ENCODE peak calls at places on chromosomes 3 and 15, in four cellular contexts. K, Q, I and W are unnamed samples.

GRCh38 chr3:72692959-72693518 is 155.2 kb downstream of the SHQ1 start:
- DNase-seq in K (no peak), Q (no peak), I (no peak), W (no peak)

GRCh38 chr3:46565607-46566039 is 479 bp downstream of the LRRC2 start:
- DNase-seq in K (no peak), Q (peak; percentile 42), I (no peak), W (no peak)

GRCh38 chr15:91098451-91098850 is 1.6 kb upstream of the SV2B start:
- DNase-seq in K (no peak), Q (no peak), I (no peak), W (no peak)

GRCh38 chr3:120017692-120018091 is 76.6 kb downstream of the GSK3B start:
- DNase-seq in K (no peak), Q (no peak), I (no peak), W (no peak)

GRCh38 chr15:85316244-85316934 is 64.0 kb upstream of the AKAP13 start:
- DNase-seq in K (peak; percentile 98), Q (no peak), I (peak; percentile 16), W (no peak)

GRCh38 chr3:185632996-185633395 is 46.9 kb downstream of the SENP2 start:
- DNase-seq in K (no peak), Q (no peak), I (no peak), W (no peak)

GRCh38 chr3:142603340-142603730 is 7.1 kb downstream of the PLS1 start:
- DNase-seq in K (no peak), Q (no peak), I (no peak), W (no peak)

GRCh38 chr3:48715179-48715800 is 1.7 kb downstream of the IP6K2 start:
- DNase-seq in K (no peak), Q (no peak), I (no peak), W (no peak)

GRCh38 chr3:25156526-25157075 is 271.5 kb upstream of the RARB start:
- DNase-seq in K (peak; percentile 53), Q (no peak), I (no peak), W (peak; percentile 49)

GRCh38 chr15:82890338-82891024 is 62.0 kb downstream of the HOMER2 start:
- DNase-seq in K (no peak), Q (no peak), I (no peak), W (no peak)

GRCh38 chr15:40930430-40931299 is 1.5 kb downstream of the DLL4 start:
- DNase-seq in K (no peak), Q (peak; percentile 53), I (no peak), W (no peak)

GRCh38 chr15:85757939-85758654 is 36.6 kb downstream of the KLHL25 start:
- DNase-seq in K (no peak), Q (peak; percentile 13), I (no peak), W (no peak)

GRCh38 chr3:181622365-181622764 is 89.4 kb upstream of the SOX2 start:
- DNase-seq in K (no peak), Q (no peak), I (no peak), W (no peak)

GRCh38 chr15:60804986-60805949 is 326.3 kb upstream of the ICE2 start:
- DNase-seq in K (no peak), Q (no peak), I (no peak), W (no peak)

GRCh38 chr3:163043074-163043473 is 1546.5 kb downstream of the OTOL1 start:
- DNase-seq in K (no peak), Q (no peak), I (no peak), W (no peak)

GRCh38 chr3:53579636-53580035 is 85.2 kb downstream of the CACNA1D start:
- DNase-seq in K (no peak), Q (no peak), I (no peak), W (no peak)

GRCh38 chr3:158273646-158274045 is 163.8 kb downstream of the RSRC1 start:
- DNase-seq in K (no peak), Q (no peak), I (no peak), W (no peak)

GRCh38 chr3:187750041-187750512 is 4.8 kb upstream of the BCL6 start:
- DNase-seq in K (no peak), Q (no peak), I (no peak), W (no peak)

GRCh38 chr3:16147226-16147625 is 27.3 kb upstream of the GALNT15 start:
- DNase-seq in K (no peak), Q (no peak), I (no peak), W (no peak)

GRCh38 chr15:45919806-45920205 is 285.0 kb downstream of the SQOR start:
- DNase-seq in K (peak; percentile 63), Q (no peak), I (no peak), W (peak; percentile 80)

GRCh38 chr15:85542895-85543331 is 162.5 kb downstream of the AKAP13 start:
- DNase-seq in K (no peak), Q (no peak), I (no peak), W (no peak)

GRCh38 chr3:94001825-94002495 is 22.0 kb downstream of the ARL13B start:
- DNase-seq in K (no peak), Q (no peak), I (no peak), W (no peak)

GRCh38 chr3:88824646-88825303 is 282.6 kb upstream of the EPHA3 start:
- DNase-seq in K (no peak), Q (no peak), I (no peak), W (no peak)

GRCh38 chr3:5479229-5479799 is 291.8 kb downstream of the EDEM1 start:
- DNase-seq in K (no peak), Q (no peak), I (no peak), W (peak; percentile 28)

GRCh38 chr3:32460031-32460749 is 42.5 kb downstream of the CMTM6 start:
- DNase-seq in K (no peak), Q (no peak), I (peak; percentile 57), W (no peak)

GRCh38 chr15:79595995-79596622 is 164.0 kb downstream of the MINAR1 start:
- DNase-seq in K (peak; percentile 8), Q (no peak), I (no peak), W (peak; percentile 32)

GRCh38 chr3:164852866-164853265 is 225.4 kb downstream of the SI start:
- DNase-seq in K (no peak), Q (no peak), I (no peak), W (no peak)

GRCh38 chr3:37349640-37350039 is 175.3 kb upstream of the LRRFIP2 start:
- DNase-seq in K (no peak), Q (no peak), I (no peak), W (no peak)

DNA sequence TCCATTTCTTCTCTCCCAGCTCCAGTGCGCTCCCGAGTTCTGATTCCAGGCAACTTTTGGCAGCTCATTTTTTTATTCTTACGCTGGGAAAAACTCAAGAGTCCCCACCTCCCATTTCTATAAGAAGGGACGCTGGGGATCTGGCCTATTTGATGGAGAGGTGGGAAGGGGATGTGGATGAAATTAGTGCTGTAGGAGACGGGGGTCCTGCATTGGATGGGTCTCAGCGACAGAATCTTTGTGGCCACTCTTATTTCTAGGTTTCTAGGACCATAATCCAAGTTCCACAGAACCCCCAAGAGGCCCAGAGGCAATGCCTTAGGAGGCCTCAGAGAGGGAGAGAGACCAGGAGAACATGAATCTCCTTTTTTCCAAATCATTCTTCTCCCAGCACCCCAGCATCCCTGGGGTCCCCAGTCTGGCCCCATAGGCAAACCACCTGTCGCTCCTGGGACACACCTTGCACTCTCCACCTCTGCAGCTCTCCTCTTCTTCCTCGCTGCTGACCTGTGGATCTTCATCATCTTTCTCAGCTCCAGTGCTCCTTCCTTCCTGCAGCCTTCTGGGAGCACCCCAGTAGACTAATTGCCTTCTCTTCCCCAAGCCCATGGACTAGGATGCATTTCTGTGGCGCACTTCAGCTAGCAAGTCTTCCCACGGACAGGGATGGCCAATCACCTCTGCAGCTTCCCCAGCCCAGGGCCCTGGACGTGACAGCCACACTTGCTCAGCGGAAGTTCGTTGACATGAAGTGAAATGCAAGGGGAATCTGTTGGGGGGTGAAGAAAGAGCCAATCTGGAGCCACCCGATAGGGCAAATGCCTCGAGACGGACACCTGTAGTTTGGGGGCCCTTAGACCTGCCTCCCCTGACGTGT is 100.1 kb upstream of the ALDH1A3 start:
- DNase-seq in K (no peak), Q (no peak), I (no peak), W (no peak)
- TF ChIP-seq CTCF in K (no peak), Q (no peak), I (no peak), W (no peak)

DNA sequence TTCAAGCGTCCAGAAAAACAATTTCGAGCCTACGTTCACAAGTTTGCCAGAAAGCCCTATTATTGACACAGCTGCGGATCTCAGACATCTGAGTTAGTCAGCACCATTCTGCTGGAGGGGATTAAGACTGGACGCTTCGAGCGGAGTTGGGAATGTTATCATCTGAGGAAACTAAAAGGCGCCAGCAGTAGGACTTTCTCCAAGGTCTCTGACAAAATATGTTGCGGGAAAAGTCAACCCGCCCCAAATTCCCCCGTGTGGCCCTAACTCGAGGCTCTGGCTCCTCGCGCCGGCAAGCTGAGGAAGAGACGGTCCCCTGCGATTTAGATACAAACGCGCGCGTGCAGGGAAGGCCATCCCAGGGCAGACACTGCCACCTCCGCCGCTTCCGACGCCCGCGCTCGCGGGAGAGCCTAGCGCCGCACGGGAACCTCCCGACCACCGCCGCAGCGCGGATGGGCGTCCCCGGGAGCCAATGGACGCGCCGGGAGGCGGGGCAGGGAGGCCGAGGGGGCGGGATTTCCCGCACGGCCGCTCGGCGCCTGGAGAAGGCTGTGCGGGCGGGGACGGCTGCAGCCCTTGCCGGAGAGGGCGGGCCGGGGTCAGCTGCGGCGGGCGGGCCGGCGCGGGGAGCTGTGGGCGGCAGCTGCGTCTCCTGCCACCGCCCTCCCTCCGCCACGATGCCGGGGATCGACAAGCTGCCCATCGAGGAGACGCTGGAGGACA is at the start of gene APPL1:
- DNase-seq in K (no peak), Q (peak; percentile 94), I (peak; percentile 85), W (peak; percentile 56)
- TF ChIP-seq CTCF in K (no peak), Q (no peak), I (no peak), W (no peak)

GRCh38 chr3:123695152-123695551 is 110.3 kb upstream of the HACD2 start:
- DNase-seq in K (no peak), Q (no peak), I (no peak), W (no peak)

GRCh38 chr3:123700791-123701712 is 116.2 kb upstream of the HACD2 start:
- DNase-seq in K (no peak), Q (peak; percentile 77), I (no peak), W (no peak)

GRCh38 chr3:123695731-123696640 is 111.1 kb upstream of the HACD2 start:
- DNase-seq in K (no peak), Q (no peak), I (no peak), W (no peak)

GRCh38 chr3:123696796-123697195 is 111.9 kb upstream of the HACD2 start:
- DNase-seq in K (no peak), Q (no peak), I (no peak), W (no peak)

GRCh38 chr3:123698813-123699212 is 114.0 kb upstream of the HACD2 start:
- DNase-seq in K (no peak), Q (peak; percentile 41), I (no peak), W (no peak)
- TF ChIP-seq CTCF in K (no peak), Q (no peak), I (no peak), W (no peak)

GRCh38 chr15:62337934-62338333 is 172.8 kb upstream of the C2CD4B start:
- DNase-seq in K (no peak), Q (no peak), I (no peak), W (no peak)

GRCh38 chr15:62343397-62343796 is 178.3 kb upstream of the C2CD4B start:
- DNase-seq in K (no peak), Q (no peak), I (no peak), W (no peak)

GRCh38 chr15:62342959-62343358 is 177.9 kb upstream of the C2CD4B start:
- DNase-seq in K (no peak), Q (no peak), I (no peak), W (no peak)

GRCh38 chr15:62334581-62334980 is 169.5 kb upstream of the C2CD4B start:
- DNase-seq in K (no peak), Q (no peak), I (no peak), W (no peak)

DNA sequence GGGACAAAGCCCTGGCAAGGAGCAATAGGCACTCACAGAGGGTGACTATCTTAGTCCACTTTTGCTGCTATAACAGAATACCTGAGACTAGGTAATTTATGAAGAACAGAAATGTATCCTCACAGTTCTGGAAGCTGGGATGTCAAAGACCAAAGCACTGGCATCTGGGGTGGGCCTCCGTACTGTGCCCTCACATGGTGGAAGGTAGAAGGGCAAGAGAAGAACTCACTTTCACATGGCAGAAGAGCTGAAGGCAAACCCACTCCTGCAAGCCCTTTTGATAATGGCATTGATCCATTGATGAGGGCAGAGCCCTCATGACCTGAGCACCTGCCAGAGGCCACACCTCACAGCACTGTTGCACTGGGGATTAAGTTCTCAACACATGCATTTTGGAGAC is 173.4 kb upstream of the C2CD4B start:
- DNase-seq in K (no peak), Q (no peak), I (no peak), W (no peak)
- TF ChIP-seq CTCF in K (no peak), Q (no peak), I (no peak), W (no peak)